ENCODE peak calls at places on chromosomes 5 and 9, in four cellular contexts. X, K, L and E are unnamed samples. For H3K27me3, the result is how much of the 10 kb centered on the place peaks cover.

GRCh38 chr9:97889941-97890557 is 32.3 kb downstream of the TRMO start:
- DNase-seq in X (no peak), K (peak), L (peak), E (no peak)

GRCh38 chr5:171158581-171158980 is 150.5 kb upstream of the TLX3 start:
- DNase-seq in X (peak), K (no peak), L (no peak), E (no peak)

GRCh38 chr5:2249442-2249841 is 366.7 kb upstream of the IRX4 start:
- DNase-seq in X (no peak), K (no peak), L (no peak), E (no peak)

GRCh38 chr9:86034863-86035734 is 64.3 kb downstream of the GOLM1 start:
- DNase-seq in X (peak), K (peak), L (peak), E (peak)

GRCh38 chr9:33159760-33160127 is 7.4 kb downstream of the B4GALT1 start:
- DNase-seq in X (peak), K (no peak), L (peak), E (peak)

GRCh38 chr5:41346609-41347008 is 133.3 kb upstream of the C6 start:
- DNase-seq in X (no peak), K (no peak), L (peak), E (no peak)

GRCh38 chr9:86287013-86287412 is 4.7 kb upstream of the ISCA1 start:
- DNase-seq in X (peak), K (peak), L (peak), E (no peak)

GRCh38 chr9:129026442-129027223 is 1.5 kb downstream of the SH3GLB2 start:
- DNase-seq in X (peak), K (peak), L (peak), E (peak)

GRCh38 chr5:131209506-131210191 is 38.9 kb downstream of the LYRM7 start:
- DNase-seq in X (no peak), K (no peak), L (no peak), E (no peak)

GRCh38 chr5:155418960-155419579 is 405.5 kb downstream of the KIF4B start:
- DNase-seq in X (no peak), K (no peak), L (no peak), E (no peak)

GRCh38 chr5:150789943-150790611 is 11.5 kb downstream of the SMIM3 start:
- DNase-seq in X (peak), K (peak), L (peak), E (peak)

DNA sequence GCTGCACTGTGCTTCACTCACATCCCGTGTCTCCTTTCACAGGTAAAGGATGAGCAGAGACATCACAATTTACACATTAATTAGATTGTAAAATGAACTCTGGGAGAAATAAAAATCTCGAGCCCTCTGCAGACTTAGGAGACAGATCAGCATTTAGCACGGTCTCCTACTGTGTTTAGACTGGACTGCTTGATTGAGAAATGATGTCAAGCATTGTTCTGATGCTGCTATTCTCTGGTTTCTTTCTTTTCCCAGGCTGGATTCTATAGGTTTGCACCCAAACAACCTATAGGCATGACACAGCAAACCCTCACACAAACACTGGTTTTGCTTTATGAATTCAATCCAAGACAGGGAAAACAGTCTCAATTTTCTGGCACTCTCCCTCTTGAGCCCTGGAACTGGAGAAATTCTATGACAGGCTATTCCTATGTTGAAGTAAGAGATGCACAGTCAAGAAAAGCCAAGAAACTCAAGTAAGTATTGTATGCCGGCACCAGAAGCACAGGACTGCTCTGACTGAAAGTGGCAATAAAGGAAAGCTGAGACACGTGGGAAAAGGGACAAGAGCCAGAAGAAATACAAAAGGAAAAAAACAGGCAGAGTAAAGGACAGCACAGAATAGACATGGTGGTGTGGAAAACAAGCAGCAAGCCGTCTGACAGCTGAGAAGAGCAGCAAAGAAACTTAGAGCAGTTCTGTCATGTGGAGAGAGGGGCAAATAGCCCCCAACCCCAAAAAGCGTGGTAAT is 24.8 kb upstream of the ERAP2 start:
- DNase-seq in X (no peak), K (no peak), L (no peak), E (no peak)
- H2AFZ ChIP-seq in X (no peak), K (no peak), L (no peak), E (no peak)

GRCh38 chr9:137138058-137138697 is 776 bp upstream of the GRIN1 start:
- DNase-seq in X (no peak), K (peak), L (no peak), E (no peak)

GRCh38 chr9:137141050-137141810 is 2.3 kb downstream of the GRIN1 start:
- DNase-seq in X (no peak), K (no peak), L (no peak), E (no peak)

GRCh38 chr9:137138701-137139467 is at the start of gene GRIN1:
- DNase-seq in X (no peak), K (peak), L (peak), E (no peak)

GRCh38 chr9:137140151-137141012 is 1.4 kb downstream of the GRIN1 start:
- DNase-seq in X (no peak), K (peak), L (no peak), E (no peak)

DNA sequence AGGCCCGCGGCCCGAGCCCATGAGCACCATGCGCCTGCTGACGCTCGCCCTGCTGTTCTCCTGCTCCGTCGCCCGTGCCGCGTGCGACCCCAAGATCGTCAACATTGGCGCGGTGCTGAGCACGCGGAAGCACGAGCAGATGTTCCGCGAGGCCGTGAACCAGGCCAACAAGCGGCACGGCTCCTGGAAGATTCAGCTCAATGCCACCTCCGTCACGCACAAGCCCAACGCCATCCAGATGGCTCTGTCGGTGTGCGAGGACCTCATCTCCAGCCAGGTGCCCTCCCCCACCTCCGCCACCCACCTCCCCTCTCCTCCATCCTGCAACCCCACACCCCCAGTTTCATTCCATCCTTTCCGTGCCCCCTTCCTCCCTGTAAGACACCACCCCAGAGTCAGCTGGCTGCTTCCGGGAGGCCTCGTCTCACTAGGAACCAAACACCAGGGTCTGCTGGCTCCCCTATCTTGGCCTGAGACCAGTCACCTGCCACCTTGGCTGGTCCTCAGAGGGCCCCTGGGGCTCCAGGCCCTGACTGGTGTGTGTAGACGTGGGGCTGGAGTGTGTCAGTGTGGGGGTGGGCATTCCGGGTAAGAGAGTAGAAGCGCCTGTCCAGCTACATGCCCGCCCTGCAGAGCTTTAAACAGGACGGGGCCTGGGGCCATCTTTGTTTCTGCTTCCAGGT is 655 bp downstream of the GRIN1 start:
- DNase-seq in X (no peak), K (no peak), L (no peak), E (no peak)
- H3K27me3 ChIP-seq in X (under half), K (under half), L (under half), E (under half)

GRCh38 chr9:133574791-133575672 is 34.2 kb downstream of the FAM163B start:
- DNase-seq in X (no peak), K (no peak), L (no peak), E (no peak)

GRCh38 chr9:133575673-133576590 is 33.3 kb downstream of the FAM163B start:
- DNase-seq in X (no peak), K (no peak), L (no peak), E (no peak)

GRCh38 chr9:133577463-133578112 is 31.6 kb downstream of the FAM163B start:
- DNase-seq in X (no peak), K (no peak), L (no peak), E (no peak)

GRCh38 chr9:133578524-133579230 is 30.5 kb downstream of the FAM163B start:
- DNase-seq in X (no peak), K (no peak), L (no peak), E (no peak)

DNA sequence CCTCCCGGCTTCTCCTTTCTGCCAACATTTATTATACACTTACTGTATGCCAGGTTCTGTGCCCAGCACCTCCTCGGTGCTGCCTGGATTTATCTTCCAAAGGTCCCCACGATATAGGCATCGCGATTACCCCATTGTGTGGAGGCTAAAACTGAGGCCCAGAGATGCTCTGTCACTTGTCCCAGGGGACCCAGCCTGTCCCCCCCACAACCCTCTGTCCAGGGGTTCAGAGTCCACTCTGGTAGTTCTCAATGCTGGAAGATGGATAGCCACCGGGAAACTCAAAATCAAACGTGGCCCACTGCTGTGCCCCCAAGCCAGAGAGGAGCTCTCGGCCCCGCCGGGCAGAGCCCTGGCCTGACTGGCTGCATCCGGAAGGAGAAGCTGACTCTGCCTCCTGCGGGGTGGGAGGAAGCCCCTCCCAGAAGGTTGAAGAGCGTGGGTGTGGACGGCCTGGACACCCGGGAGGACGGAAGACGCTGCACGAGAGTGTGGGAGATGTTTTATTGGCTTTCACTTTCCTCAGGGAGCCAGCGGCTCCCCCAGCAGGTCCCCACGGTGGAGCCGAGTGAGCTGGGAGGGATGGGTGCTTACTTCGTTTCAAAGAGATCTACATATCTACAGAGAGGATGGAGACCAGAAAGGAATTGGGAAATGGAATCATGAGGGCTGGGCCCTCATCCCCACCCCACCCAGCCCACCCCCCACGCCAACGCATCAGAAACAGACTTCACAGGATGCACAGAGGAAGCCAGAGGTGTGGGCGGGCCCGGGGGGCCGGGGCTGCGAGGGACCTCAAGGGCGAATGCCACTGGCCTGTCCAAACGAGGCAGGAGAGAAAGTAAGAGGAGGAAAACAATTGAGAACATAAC is 32.4 kb downstream of the FAM163B start:
- DNase-seq in X (no peak), K (no peak), L (no peak), E (no peak)
- H3K4me2 ChIP-seq in X (no peak), K (no peak), L (no peak), E (no peak)

DNA sequence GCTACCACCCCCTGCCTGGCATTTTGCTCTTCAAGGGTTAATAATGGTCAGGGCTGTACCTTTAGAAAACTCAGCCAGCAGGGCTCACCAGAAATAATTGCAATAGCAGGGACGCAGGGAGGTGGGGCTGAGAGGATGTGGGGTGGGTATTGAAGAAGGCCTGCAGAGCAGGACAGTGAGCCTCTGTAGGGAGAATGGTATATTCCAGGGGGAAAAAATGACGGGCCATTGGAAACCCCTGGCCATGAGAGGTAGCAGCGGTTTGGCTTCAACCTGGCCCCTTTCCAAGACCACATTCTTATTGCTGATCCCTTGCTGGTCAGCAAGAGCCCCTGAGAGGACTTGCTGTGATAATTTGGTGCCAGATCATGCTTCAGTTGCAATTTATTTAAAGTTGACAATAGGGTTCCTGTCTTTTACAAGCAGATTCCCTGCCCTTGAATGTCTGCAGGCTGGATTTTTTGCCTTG is 36.7 kb upstream of the CTNNA1 start:
- DNase-seq in X (no peak), K (peak), L (no peak), E (peak)
- H2AFZ ChIP-seq in X (no peak), K (no peak), L (no peak), E (no peak)

GRCh38 chr5:60841361-60841760 is 2.7 kb downstream of the ELOVL7 start:
- DNase-seq in X (no peak), K (no peak), L (no peak), E (no peak)
- H3K27me3 ChIP-seq in X (under half), K (under half), L (half or more), E (under half)

GRCh38 chr5:134553816-134554215 is 28.3 kb downstream of the JADE2 start:
- DNase-seq in X (no peak), K (no peak), L (no peak), E (no peak)

GRCh38 chr5:134550271-134551214 is 25.1 kb downstream of the JADE2 start:
- DNase-seq in X (no peak), K (no peak), L (peak), E (no peak)

GRCh38 chr5:134554319-134555222 is 29.1 kb downstream of the JADE2 start:
- DNase-seq in X (no peak), K (no peak), L (peak), E (no peak)

GRCh38 chr5:134551891-134552290 is 26.4 kb downstream of the JADE2 start:
- DNase-seq in X (no peak), K (no peak), L (peak), E (peak)

DNA sequence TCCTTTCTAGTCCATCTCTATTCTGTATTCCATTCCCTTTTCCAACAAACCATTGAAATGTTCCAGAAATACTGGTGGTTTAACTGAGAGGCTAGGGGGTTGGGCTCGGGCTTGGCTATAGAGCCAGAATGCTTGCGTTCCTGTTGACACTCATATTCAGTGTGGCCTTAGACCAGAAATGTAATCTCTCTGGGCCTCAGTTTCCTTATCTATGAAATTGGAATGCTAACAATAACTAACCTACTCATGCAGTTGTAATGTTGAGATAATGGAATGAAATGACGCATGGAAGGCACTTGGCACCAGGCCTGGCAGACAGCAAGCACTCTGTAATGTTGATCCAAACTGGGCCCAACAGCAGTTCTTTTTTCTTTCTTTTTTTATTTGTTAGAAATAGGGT is 26.8 kb downstream of the JADE2 start:
- DNase-seq in X (peak), K (no peak), L (peak), E (no peak)
- H3K4me2 ChIP-seq in X (no peak), K (no peak), L (peak), E (no peak)